ENCODE peak calls at places on chromosomes 7 and 10, in five cellular contexts. U, I, V, C and W are unnamed samples.

GRCh38 chr7:148286150-148286549 is 304.4 kb upstream of the C7orf33 start:
- DNase-seq in U (no peak), C (no peak), V (peak; percentile 47), I (no peak), W (peak; percentile 57)

GRCh38 chr10:17418249-17418648 is 36.1 kb downstream of the ST8SIA6 start:
- DNase-seq in U (no peak), C (no peak), V (no peak), I (no peak), W (no peak)

GRCh38 chr10:94546616-94547175 is 1.1 kb downstream of the HELLS start:
- DNase-seq in U (no peak), I (no peak), V (no peak), C (no peak), W (no peak)

GRCh38 chr10:95247200-95247880 is 43.5 kb downstream of the PDLIM1 start:
- DNase-seq in V (no peak), C (no peak), I (no peak), U (no peak), W (peak; percentile 28)

GRCh38 chr10:103594326-103594725 is 100.8 kb downstream of the NEURL1 start:
- DNase-seq in V (no peak), C (no peak), I (no peak), U (no peak), W (no peak)

GRCh38 chr10:6140141-6140841 is 51.5 kb downstream of the RBM17 start:
- DNase-seq in U (no peak), V (no peak), C (peak; percentile 64), I (peak; percentile 65), W (no peak)

GRCh38 chr10:32947586-32947985 is 10.4 kb downstream of the ITGB1 start:
- DNase-seq in U (no peak), V (no peak), C (no peak), I (no peak), W (no peak)

GRCh38 chr7:28362812-28363211 is 49.5 kb upstream of the CREB5 start:
- DNase-seq in U (no peak), I (no peak), C (no peak), V (no peak), W (no peak)

GRCh38 chr10:58998924-58999713 is 177.3 kb upstream of the PHYHIPL start:
- DNase-seq in U (peak; percentile 71), C (no peak), V (peak; percentile 95), I (no peak), W (peak; percentile 97)

GRCh38 chr10:71289421-71290130 is 29.5 kb upstream of the SLC29A3 start:
- DNase-seq in U (no peak), I (no peak), C (no peak), V (no peak), W (no peak)

GRCh38 chr7:55132550-55132889 is 113.7 kb downstream of the EGFR start:
- DNase-seq in I (no peak), C (no peak), U (no peak), V (no peak), W (no peak)

GRCh38 chr10:102408728-102409603 is 9.6 kb downstream of the PSD start:
- DNase-seq in V (no peak), C (peak; percentile 62), U (peak; percentile 24), I (peak; percentile 47), W (no peak)

GRCh38 chr10:32298066-32298812 is 48.7 kb downstream of the EPC1 start:
- DNase-seq in C (no peak), I (no peak), U (no peak), V (no peak), W (no peak)

GRCh38 chr7:31744294-31744874 is 57.4 kb downstream of the PPP1R17 start:
- DNase-seq in I (no peak), U (peak; percentile 54), C (peak; percentile 58), V (peak; percentile 70), W (peak; percentile 85)

GRCh38 chr7:94244760-94245159 is 149.9 kb upstream of the COL1A2 start:
- DNase-seq in I (no peak), U (no peak), C (no peak), V (no peak), W (no peak)

GRCh38 chr7:11206131-11206921 is 232.7 kb downstream of the PHF14 start:
- DNase-seq in U (no peak), V (no peak), I (no peak), C (no peak), W (no peak)

GRCh38 chr7:44977956-44978355 is 859 bp downstream of the MYO1G start:
- DNase-seq in V (no peak), C (peak; percentile 43), U (no peak), I (no peak), W (no peak)

GRCh38 chr7:1325646-1326510 is 93.2 kb downstream of the UNCX start:
- DNase-seq in C (no peak), U (no peak), I (no peak), V (no peak), W (no peak)

GRCh38 chr7:111735661-111736323 is 173.5 kb upstream of the IMMP2L start:
- DNase-seq in C (peak; percentile 69), U (peak; percentile 24), I (peak; percentile 21), V (peak; percentile 84), W (peak; percentile 84)

GRCh38 chr10:103542764-103543616 is 49.5 kb downstream of the NEURL1 start:
- DNase-seq in I (no peak), U (peak; percentile 21), C (peak; percentile 60), V (peak; percentile 50), W (peak; percentile 37)

GRCh38 chr10:16777473-16778370 is 39.5 kb downstream of the RSU1 start:
- DNase-seq in C (peak; percentile 39), I (peak; percentile 36), U (no peak), V (peak; percentile 64), W (peak; percentile 67)

GRCh38 chr10:1706711-1707110 is 30.6 kb downstream of the ADARB2 start:
- DNase-seq in U (no peak), V (no peak), C (no peak), I (peak; percentile 54), W (no peak)

GRCh38 chr10:11683529-11684320 is 58.5 kb upstream of the ECHDC3 start:
- DNase-seq in I (no peak), U (no peak), C (no peak), V (no peak), W (no peak)